ENCODE peak calls at places on chromosomes 1 and 21, in ten cellular contexts. Y is fibroblast of lung; I is ovary; T is AG04450; Q is left ventricle myocardium inferior; D is body of pancreas; Z is heart right ventricle; X is neuronal stem cell; H is uterus; W is CD8-positive, alpha-beta memory T cell. R is an unnamed sample.
A peak's percentile ranks its signal among the peaks of the same experiment; 100 is the strongest.

GRCh38 chr1:2953688-2954285 is 67.5 kb upstream of the ACTRT2 start:
- DNase-seq in Y (no peak), I (no peak), H (no peak), Z (no peak), D (no peak), W (no peak), X (no peak), Q (no peak), T (no peak), R (no peak)

GRCh38 chr1:214546886-214547641 is 4.3 kb downstream of the PTPN14 start:
- DNase-seq in H (no peak), I (no peak), D (no peak), X (no peak), Z (no peak), W (no peak), Y (peak; percentile 52), T (no peak), Q (no peak), R (no peak)

GRCh38 chr21:45405819-45406762 is 1.1 kb downstream of the COL18A1 start:
- DNase-seq in X (peak; percentile 69), Y (peak; percentile 68), Z (no peak), H (no peak), W (peak; percentile 14), D (peak; percentile 41), Q (peak; percentile 30), I (peak; percentile 53), T (no peak), R (peak; percentile 72)

GRCh38 chr1:244080343-244080929 is 29.4 kb downstream of the ZBTB18 start:
- DNase-seq in Q (no peak), I (no peak), H (no peak), Z (no peak), Y (no peak), D (no peak), W (no peak), X (no peak), T (no peak), R (no peak)

GRCh38 chr1:180239145-180240096 is 9.4 kb downstream of the LHX4 start:
- DNase-seq in Q (no peak), Y (no peak), D (no peak), Z (no peak), X (no peak), H (no peak), W (no peak), T (no peak), I (no peak), R (no peak)

GRCh38 chr1:25037174-25038074 is 107.3 kb upstream of the RUNX3 start:
- DNase-seq in Y (peak; percentile 13), I (no peak), D (no peak), X (no peak), Q (no peak), W (peak; percentile 77), T (no peak), H (no peak), Z (no peak), R (no peak)

GRCh38 chr1:179141592-179142244 is 59.8 kb downstream of the TOR3A start:
- DNase-seq in X (peak; percentile 26), H (no peak), D (no peak), Q (no peak), Z (no peak), I (no peak), Y (peak; percentile 89), W (no peak), T (peak; percentile 55), R (no peak)

GRCh38 chr1:161139765-161140164 is 7.3 kb upstream of the DEDD start:
- DNase-seq in W (no peak), X (no peak), Q (no peak), Y (no peak), D (peak; percentile 52), H (no peak), Z (peak; percentile 51), T (no peak), I (no peak), R (no peak)

GRCh38 chr1:63864224-63864623 is 90.4 kb downstream of the ROR1 start:
- DNase-seq in Y (peak; percentile 53), D (peak; percentile 62), H (no peak), X (no peak), Z (no peak), T (no peak), W (no peak), I (no peak), Q (no peak), R (no peak)

GRCh38 chr1:47180603-47181094 is 9.2 kb downstream of the PDZK1IP1 start:
- DNase-seq in W (no peak), H (no peak), I (no peak), X (no peak), D (no peak), Y (no peak), T (no peak), Q (no peak), Z (no peak), R (no peak)

GRCh38 chr21:45382698-45383000 is 22.3 kb upstream of the COL18A1 start:
- DNase-seq in Y (no peak), I (peak; percentile 33), Q (no peak), W (no peak), Z (no peak), H (no peak), T (no peak), X (no peak), D (peak; percentile 5), R (peak; percentile 24)

GRCh38 chr21:31173881-31174555 is 135.7 kb upstream of the KRTAP19-8 start:
- DNase-seq in X (no peak), T (no peak), H (no peak), Z (peak; percentile 41), Q (peak; percentile 38), Y (no peak), W (no peak), I (no peak), D (peak; percentile 25), R (peak; percentile 80)

GRCh38 chr1:2347907-2348306 is 43.4 kb downstream of the MORN1 start:
- DNase-seq in T (no peak), Y (no peak), Q (no peak), I (no peak), D (no peak), H (no peak), W (peak; percentile 40), Z (no peak), X (no peak), R (no peak)

GRCh38 chr21:45988366-45989347 is 7.1 kb downstream of the COL6A1 start:
- DNase-seq in X (no peak), D (peak; percentile 7), T (no peak), W (peak; percentile 42), Q (peak; percentile 19), H (peak; percentile 14), I (peak; percentile 68), Y (no peak), Z (no peak), R (peak; percentile 48)

DNA sequence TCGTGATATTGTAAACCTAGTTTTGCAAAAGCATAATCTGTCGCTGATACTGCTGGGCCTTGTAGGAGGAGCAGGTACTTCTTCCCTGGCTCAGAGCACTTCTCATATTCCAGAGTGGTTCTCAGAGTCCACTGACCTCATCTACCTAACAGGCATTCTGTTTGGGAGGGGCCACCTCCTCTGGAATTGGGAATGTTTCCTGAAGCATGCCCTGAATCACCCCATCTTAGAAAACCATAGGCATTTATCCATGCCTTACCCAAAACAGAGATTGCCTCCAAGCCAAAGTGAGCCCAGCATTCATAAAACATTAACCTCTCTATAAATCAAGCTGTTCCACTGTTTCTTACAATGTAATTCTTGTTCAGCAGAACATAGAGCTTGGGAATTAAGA is 35.1 kb downstream of the SLC44A3 start:
- DNase-seq in W (no peak), Y (peak; percentile 58), H (no peak), D (no peak), X (no peak), Z (no peak), I (no peak), T (no peak), Q (no peak), R (no peak)
- H3K4me3 ChIP-seq in W (no peak overlapping the region), Y (no peak overlapping the region), H (no peak overlapping the region), D (no peak overlapping the region), X (no peak overlapping the region), Z (no peak overlapping the region), I (no peak overlapping the region), T (no peak overlapping the region), Q (peak overlapping the region; percentile 63), R (no peak overlapping the region)

GRCh38 chr1:109667452-109668122 is at the start of gene GSTM2:
- DNase-seq in D (peak; percentile 93), Q (peak; percentile 96), T (peak; percentile 57), H (peak; percentile 95), Y (peak; percentile 86), Z (peak; percentile 94), I (peak; percentile 93), W (peak; percentile 70), X (peak; percentile 83), R (peak; percentile 98)
- H3K27ac ChIP-seq in D (peak within 1 kb of the TSS; percentile 20), Q (peak within 1 kb of the TSS; percentile 63), T (no peak within 1 kb of the TSS), H (peak within 1 kb of the TSS; percentile 76), Y (no peak within 1 kb of the TSS), Z (peak within 1 kb of the TSS; percentile 55), I (peak within 1 kb of the TSS; percentile 16), W (no peak within 1 kb of the TSS), X (no peak within 1 kb of the TSS), R (no peak within 1 kb of the TSS)

GRCh38 chr1:190478193-190479007 is 736 bp upstream of the BRINP3 start:
- DNase-seq in W (no peak), T (no peak), D (no peak), Q (no peak), I (no peak), Y (peak; percentile 49), Z (no peak), H (no peak), X (no peak), R (peak; percentile 55)
- H3K4me3 ChIP-seq in W (no peak overlapping the region), T (peak overlapping the region; percentile 69), D (peak overlapping the region; percentile 32), Q (peak overlapping the region; percentile 57), I (peak overlapping the region; percentile 24), Y (peak overlapping the region; percentile 50), Z (peak overlapping the region; percentile 31), H (peak overlapping the region; percentile 11), X (peak overlapping the region; percentile 83), R (peak overlapping the region; percentile 79)

GRCh38 chr1:115547661-115548060 is 94.1 kb upstream of the VANGL1 start:
- DNase-seq in Y (no peak), X (no peak), T (no peak), I (no peak), D (no peak), W (no peak), Q (no peak), Z (no peak), H (no peak), R (no peak)

GRCh38 chr1:115544131-115544530 is 97.6 kb upstream of the VANGL1 start:
- DNase-seq in W (no peak), Q (no peak), T (no peak), Z (no peak), D (no peak), H (no peak), X (no peak), I (no peak), Y (peak; percentile 63), R (no peak)

GRCh38 chr1:115545791-115546733 is 95.7 kb upstream of the VANGL1 start:
- DNase-seq in T (peak; percentile 83), Z (peak; percentile 36), D (peak; percentile 67), Y (peak; percentile 97), W (no peak), H (peak; percentile 25), Q (no peak), I (peak; percentile 18), X (no peak), R (peak; percentile 57)

GRCh38 chr1:115545096-115545720 is 96.6 kb upstream of the VANGL1 start:
- DNase-seq in I (no peak), Y (peak; percentile 12), T (no peak), X (no peak), Z (no peak), H (no peak), D (no peak), W (no peak), Q (no peak), R (no peak)

DNA sequence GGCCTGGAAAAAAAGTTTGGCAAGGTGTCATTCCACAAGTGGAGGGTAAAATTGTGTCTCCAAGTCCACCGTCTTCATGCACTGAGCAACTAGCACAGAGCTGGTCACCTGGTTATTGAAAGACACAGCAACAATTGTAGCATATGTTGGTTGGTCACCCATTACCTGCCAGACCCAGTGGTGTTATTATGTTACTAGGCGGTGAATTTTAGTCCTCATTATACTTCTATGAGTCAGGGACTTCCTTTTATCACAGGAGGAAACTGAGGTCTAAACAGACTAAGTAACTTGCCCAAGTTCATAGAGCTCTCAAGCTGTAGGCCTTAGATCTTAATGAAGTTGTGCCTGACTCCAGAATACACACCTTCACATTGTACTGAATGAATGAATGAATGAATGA is 94.9 kb upstream of the VANGL1 start:
- DNase-seq in T (no peak), W (no peak), Q (no peak), H (no peak), X (no peak), Z (no peak), Y (peak; percentile 9), D (no peak), I (no peak), R (no peak)
- H3K27ac ChIP-seq in T (no peak overlapping the region), W (no peak overlapping the region), Q (no peak overlapping the region), H (no peak overlapping the region), X (no peak overlapping the region), Z (no peak overlapping the region), Y (peak overlapping the region; percentile 81), D (peak overlapping the region; percentile 80), I (no peak overlapping the region), R (no peak overlapping the region)

R was measured in right cardiac atrium.